ENCODE peak calls at places on chromosomes 12 and 14, in six cellular contexts. B, R, Z, E, Y and J are unnamed samples.

GRCh38 chr12:127810026-127810425 is 456.9 kb upstream of the TMEM132C start:
- DNase-seq in B (peak), R (no peak), Z (no peak), E (no peak), Y (no peak), J (no peak)

GRCh38 chr14:78764240-78764639 is 594.1 kb downstream of the NRXN3 start:
- DNase-seq in B (peak), R (no peak), Z (no peak), E (peak), Y (no peak), J (no peak)

GRCh38 chr14:92316116-92316515 is 6.8 kb upstream of the SLC24A4 start:
- DNase-seq in B (no peak), R (no peak), Z (no peak), E (no peak), Y (no peak), J (no peak)

GRCh38 chr14:67418368-67419174 is 6.6 kb upstream of the PLEK2 start:
- DNase-seq in B (no peak), R (no peak), Z (peak), E (peak), Y (no peak), J (no peak)

GRCh38 chr14:102982852-102983470 is 60.5 kb downstream of the AMN start:
- DNase-seq in B (no peak), R (no peak), Z (no peak), E (no peak), Y (no peak), J (no peak)

GRCh38 chr12:45051490-45052105 is 699 bp upstream of the DBX2 start:
- DNase-seq in B (peak), R (peak), Z (no peak), E (no peak), Y (no peak), J (no peak)

GRCh38 chr14:95374262-95374997 is 54.7 kb upstream of the CLMN start:
- DNase-seq in B (no peak), R (no peak), Z (no peak), E (no peak), Y (no peak), J (no peak)

GRCh38 chr12:54003625-54004024 is 3.7 kb downstream of the HOXC9 start:
- DNase-seq in B (no peak), R (no peak), Z (no peak), E (no peak), Y (no peak), J (no peak)

GRCh38 chr12:74538491-74539258 is 1.0 kb downstream of the ATXN7L3B start:
- DNase-seq in B (no peak), R (no peak), Z (peak), E (peak), Y (no peak), J (peak)

GRCh38 chr12:128817115-128818015 is 6.4 kb downstream of the SLC15A4 start:
- DNase-seq in B (peak), R (no peak), Z (no peak), E (peak), Y (no peak), J (peak)

GRCh38 chr12:122004633-122005071 is 17.0 kb upstream of the BCL7A start:
- DNase-seq in B (no peak), R (no peak), Z (no peak), E (no peak), Y (no peak), J (no peak)

GRCh38 chr12:89346741-89347324 is 5.5 kb downstream of the DUSP6 start:
- DNase-seq in B (no peak), R (no peak), Z (no peak), E (peak), Y (peak), J (no peak)

GRCh38 chr12:113136128-113136989 is 798 bp upstream of the RASAL1 start:
- DNase-seq in B (no peak), R (no peak), Z (peak), E (peak), Y (no peak), J (peak)

GRCh38 chr12:121124402-121125109 is 8.1 kb upstream of the P2RX7 start:
- DNase-seq in B (peak), R (no peak), Z (peak), E (peak), Y (no peak), J (peak)

GRCh38 chr12:116339800-116340371 is 62.4 kb upstream of the MED13L start:
- DNase-seq in B (no peak), R (no peak), Z (no peak), E (no peak), Y (no peak), J (no peak)

GRCh38 chr12:59650594-59651229 is 54.9 kb downstream of the SLC16A7 start:
- DNase-seq in B (peak), R (no peak), Z (no peak), E (peak), Y (no peak), J (no peak)

DNA sequence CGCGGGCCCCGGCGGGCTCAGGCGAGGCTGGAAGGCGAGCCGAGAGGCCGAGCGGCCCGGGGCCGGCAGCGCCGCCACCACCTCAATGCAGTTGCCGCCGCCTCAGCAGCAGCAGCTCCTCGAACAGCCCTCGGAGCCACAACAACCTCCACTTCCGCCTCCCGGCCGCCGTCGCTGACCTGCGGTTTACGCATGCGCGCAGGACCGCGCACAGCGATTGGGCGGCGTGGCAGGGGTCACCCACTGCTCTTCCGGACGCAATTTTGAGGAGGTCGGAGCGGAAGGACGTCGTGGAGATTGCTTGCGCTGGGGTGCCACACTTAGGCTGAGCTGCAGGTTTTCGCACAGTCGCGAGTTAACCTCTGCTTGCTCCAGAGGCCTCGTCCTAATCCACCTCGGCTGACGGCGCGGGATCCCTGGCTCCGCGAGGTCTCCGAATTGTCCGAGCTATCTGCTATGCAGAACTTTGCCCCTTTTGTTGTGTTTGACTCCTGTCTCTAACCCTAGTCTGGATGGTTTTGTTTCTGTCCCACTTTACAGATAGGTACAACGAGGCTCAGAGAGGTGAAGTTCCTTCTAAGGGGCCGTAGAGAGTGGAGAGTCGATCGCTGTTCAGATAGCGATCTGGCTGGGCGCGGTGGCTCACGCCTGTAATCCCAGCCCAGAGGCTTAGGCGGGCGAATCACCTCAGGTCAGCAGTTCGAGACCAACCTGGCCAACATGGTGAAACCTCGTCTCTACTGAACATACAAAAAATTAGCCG is at the start of the genes ACAD10 and BRAP:
- DNase-seq in B (peak), R (peak), Z (peak), E (peak), Y (peak), J (peak)
- TF ChIP-seq CTCF in B (no peak), R (no peak), Z (no peak), E (no peak), Y (no peak), J (no peak)

DNA sequence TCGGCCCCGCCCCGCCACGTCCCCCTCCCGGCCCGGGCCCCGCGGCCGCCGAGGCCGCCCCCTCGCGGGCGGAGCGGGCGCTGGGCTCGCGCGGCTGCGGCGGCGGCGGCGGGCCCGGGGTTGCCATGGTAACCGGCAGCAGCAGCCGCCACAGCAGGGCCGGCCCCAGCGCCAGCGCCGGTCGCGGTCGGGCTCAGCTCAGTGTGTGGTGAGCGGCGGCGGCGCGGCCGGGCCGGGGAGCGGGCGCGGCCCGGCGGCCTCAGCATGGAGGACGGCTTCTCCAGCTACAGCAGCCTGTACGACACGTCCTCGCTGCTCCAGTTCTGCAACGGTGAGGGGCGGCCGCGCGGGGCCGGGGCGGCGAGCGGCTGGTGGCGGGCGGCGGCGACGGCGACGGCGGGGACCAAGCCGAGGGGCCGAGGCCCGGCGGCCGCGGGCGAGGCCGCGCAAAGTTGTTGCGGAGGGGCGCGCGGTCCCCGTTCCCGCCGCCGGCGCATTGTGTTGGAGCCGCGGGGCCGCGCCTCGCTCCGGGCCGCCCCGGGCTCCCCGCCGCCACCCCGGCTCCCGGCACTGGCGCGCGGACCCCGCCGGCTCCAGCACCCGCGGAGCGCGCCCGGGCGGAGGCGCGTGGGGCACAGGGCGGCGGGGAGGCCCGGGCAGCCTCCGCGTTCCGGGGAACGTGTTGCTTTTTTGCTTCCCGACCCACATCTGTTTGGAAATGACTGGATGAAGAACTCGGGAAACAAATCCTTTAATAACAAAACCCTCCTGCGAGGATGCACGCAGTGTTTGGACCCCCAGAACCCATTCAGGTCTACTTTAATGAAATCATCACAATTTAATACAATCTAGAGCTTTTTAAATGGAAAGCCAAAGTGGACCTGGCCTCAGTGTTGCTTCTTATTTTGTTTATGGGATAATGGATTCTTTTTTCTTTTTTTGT is at the start of gene EML1:
- DNase-seq in B (peak), R (peak), Z (peak), E (peak), Y (peak), J (peak)
- TF ChIP-seq CTCF in B (no peak), R (no peak), Z (peak), E (no peak), Y (no peak), J (no peak)

DNA sequence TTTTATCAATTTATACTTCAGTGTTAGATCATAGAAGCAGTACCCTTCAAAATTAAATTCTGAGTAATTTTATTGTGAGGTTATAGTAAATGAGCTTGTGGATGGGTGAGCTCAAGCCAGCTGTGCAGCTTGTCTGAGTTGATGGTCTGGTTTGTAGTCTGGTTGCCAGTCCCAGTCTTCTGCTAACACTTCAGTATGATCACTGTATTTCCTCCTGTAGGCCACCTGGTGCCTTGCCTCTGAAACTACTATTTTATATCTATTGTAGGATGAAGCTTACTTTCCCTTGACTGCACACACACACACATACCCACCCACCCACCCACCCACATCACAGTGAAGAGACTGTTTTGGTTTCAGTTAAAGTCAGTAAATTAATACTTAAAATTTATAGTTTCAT is 496.4 kb downstream of the PCNX1 start:
- DNase-seq in B (peak), R (no peak), Z (peak), E (peak), Y (peak), J (peak)
- TF ChIP-seq CTCF in B (no peak), R (peak), Z (no peak), E (no peak), Y (no peak), J (peak)

GRCh38 chr12:6734506-6735082 is 10.7 kb downstream of the COPS7A start:
- DNase-seq in B (no peak), R (no peak), Z (no peak), E (no peak), Y (no peak), J (no peak)

GRCh38 chr12:6729186-6729585 is 5.3 kb downstream of the COPS7A start:
- DNase-seq in B (no peak), R (no peak), Z (no peak), E (no peak), Y (no peak), J (no peak)

GRCh38 chr12:6725350-6725749 is 1.5 kb downstream of the COPS7A start:
- DNase-seq in B (no peak), R (no peak), Z (no peak), E (no peak), Y (no peak), J (no peak)

GRCh38 chr12:6735448-6736191 is 11.8 kb downstream of the COPS7A start:
- DNase-seq in B (no peak), R (peak), Z (peak), E (peak), Y (peak), J (peak)

GRCh38 chr12:6730169-6730568 is 6.3 kb downstream of the COPS7A start:
- DNase-seq in B (no peak), R (no peak), Z (no peak), E (no peak), Y (no peak), J (no peak)
- TF ChIP-seq CTCF in B (no peak), R (peak), Z (no peak), E (no peak), Y (no peak), J (no peak)

GRCh38 chr12:171276-171675 is 42.7 kb downstream of the SLC6A12 start:
- DNase-seq in B (no peak), R (no peak), Z (no peak), E (no peak), Y (no peak), J (no peak)

GRCh38 chr12:170361-171225 is 43.4 kb downstream of the SLC6A12 start:
- DNase-seq in B (no peak), R (no peak), Z (no peak), E (no peak), Y (no peak), J (no peak)

GRCh38 chr12:168201-168600 is 45.8 kb downstream of the SLC6A12 start:
- DNase-seq in B (no peak), R (no peak), Z (no peak), E (no peak), Y (no peak), J (no peak)

GRCh38 chr12:169528-170360 is 44.2 kb downstream of the SLC6A12 start:
- DNase-seq in B (no peak), R (no peak), Z (no peak), E (no peak), Y (peak), J (no peak)

DNA sequence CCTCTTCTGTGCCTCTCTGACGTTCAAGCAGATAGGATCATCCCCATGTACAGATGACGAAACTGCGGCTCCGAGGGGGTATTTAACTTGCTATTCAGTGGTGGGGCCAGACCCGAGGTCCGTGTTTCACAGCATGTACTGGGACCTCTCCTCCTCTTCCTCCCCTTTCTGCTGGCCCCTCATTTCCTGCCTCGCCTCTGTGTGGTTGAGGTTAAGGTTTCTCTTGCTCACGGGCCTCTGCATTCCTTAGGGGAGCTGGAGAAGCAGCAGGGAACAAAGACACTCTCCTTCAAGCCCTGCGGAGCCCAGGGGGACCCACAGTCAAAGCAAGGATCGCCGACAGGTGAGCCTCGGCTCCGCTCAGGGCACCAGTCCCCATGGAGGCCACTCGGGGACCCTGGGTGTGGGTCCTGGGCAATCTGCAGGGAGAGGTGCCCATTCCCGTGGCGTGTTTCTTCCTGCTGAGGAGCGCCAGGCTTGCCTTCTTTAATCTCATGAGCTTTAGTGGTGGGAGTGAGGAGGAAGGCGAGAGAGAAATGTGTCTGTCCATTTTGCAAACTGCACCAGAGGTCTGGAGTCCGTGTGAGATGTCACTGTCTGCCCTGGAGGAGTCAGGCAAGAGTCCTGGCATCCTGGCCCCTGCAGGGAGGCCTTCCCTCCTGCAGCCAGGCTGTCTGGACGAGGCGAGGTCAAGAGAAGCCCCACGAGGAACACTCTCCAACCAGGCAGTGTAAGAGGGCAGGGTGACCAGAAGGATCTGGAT is 45.0 kb downstream of the SLC6A12 start:
- DNase-seq in B (no peak), R (no peak), Z (no peak), E (no peak), Y (no peak), J (peak)
- TF ChIP-seq CTCF in B (no peak), R (no peak), Z (no peak), E (no peak), Y (no peak), J (no peak)

DNA sequence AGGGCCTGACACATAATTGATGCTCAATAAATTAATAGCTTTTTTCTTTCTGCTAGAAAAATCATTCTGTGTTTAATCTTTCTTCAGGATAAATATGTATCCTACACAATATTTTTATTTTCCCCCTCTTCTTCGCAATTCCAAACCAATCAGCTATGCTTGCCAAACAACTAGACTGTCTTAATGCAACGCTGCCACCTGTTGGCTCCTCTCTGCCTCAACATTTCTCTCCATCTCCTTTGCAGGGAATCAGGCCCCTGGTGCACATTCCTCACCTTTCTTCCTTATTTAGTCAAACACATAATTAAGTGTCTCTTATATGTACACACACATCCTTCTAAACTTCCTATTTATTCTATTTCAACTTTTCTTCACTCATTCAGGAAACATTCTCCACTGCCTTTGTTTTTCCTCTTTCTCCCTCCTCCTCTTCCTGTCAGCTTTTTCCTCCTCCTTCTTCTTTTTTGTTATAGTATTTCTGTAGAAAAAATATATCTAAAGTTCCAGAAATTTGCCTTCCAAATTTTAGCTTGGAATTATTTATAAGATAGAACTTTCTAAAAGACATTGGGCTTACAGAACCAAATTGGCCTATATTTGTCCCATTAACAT is 406.0 kb downstream of the PRKD1 start:
- DNase-seq in B (no peak), R (peak), Z (no peak), E (peak), Y (peak), J (peak)
- TF ChIP-seq CTCF in B (peak), R (peak), Z (no peak), E (peak), Y (peak), J (peak)

DNA sequence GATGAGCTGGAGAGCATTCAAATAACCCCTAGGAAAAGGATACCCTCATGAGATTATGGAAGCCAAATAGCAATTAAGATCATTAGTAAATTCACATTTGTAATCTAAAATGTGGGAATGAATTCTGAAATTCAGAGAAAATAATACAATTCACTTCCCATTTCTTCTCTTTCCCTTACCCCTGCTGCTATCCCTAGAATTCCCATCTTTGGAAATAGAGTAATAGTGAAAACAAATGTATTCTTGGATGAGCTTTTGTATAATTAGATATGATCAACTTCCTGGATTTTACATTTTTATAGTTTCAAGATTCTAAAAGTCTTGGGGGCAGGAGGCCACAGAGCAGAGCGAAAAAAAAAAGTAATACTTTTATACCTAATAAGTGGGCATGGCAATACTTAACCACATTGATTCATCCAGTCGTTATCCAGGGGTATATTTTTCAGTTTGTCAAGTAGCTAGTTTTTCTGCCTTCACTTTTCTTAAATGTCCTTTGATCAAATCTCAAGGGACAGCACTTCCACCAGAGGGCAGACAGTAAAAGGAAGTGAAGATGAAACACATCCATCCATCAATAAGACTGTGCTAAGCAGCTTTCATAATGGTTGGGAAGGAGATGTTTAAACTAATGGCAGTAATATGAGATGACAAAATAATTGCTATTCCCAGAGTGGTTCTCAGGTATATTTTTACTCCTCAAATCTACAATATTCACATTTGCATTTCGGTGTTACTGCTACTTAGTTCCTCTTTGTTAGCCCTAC is 401.3 kb downstream of the DIO2 start:
- DNase-seq in B (no peak), R (no peak), Z (peak), E (peak), Y (no peak), J (no peak)
- TF ChIP-seq CTCF in B (no peak), R (peak), Z (peak), E (peak), Y (peak), J (no peak)